ENCODE peak calls at places on chromosomes 16 and 17, in eight cellular contexts. T, E, N, W, A, U, J and H are unnamed samples.

GRCh38 chr17:28846231-28846630 is 3.6 kb upstream of the FAM222B start:
- DNase-seq in T (no peak), E (no peak), N (no peak), W (no peak), A (no peak), U (no peak), J (no peak), H (no peak)

GRCh38 chr16:11743308-11744074 is 834 bp upstream of the TXNDC11 start:
- DNase-seq in T (no peak), E (no peak), N (no peak), W (peak), A (peak), U (peak), J (peak), H (no peak)

GRCh38 chr17:7903154-7904103 is 12.7 kb downstream of the RNF227 start:
- DNase-seq in T (no peak), E (no peak), N (no peak), W (no peak), A (no peak), U (no peak), J (no peak), H (no peak)

GRCh38 chr16:88834670-88835069 is 22.1 kb downstream of the GALNS start:
- DNase-seq in T (no peak), E (no peak), N (no peak), W (no peak), A (no peak), U (no peak), J (no peak), H (no peak)

GRCh38 chr17:1920948-1921351 is 91.1 kb downstream of the RPA1 start:
- DNase-seq in T (no peak), E (peak), N (no peak), W (no peak), A (no peak), U (no peak), J (no peak), H (no peak)

GRCh38 chr17:42891539-42892152 is 9.0 kb upstream of the G6PC1 start:
- DNase-seq in T (peak), E (peak), N (no peak), W (peak), A (no peak), U (no peak), J (no peak), H (no peak)

GRCh38 chr17:45234641-45235040 is 13.0 kb downstream of the FMNL1 start:
- DNase-seq in T (peak), E (no peak), N (no peak), W (no peak), A (no peak), U (peak), J (peak), H (no peak)

GRCh38 chr16:8727857-8728618 is 53.6 kb downstream of the ABAT start:
- DNase-seq in T (no peak), E (no peak), N (no peak), W (no peak), A (no peak), U (no peak), J (no peak), H (no peak)

GRCh38 chr17:80477647-80478478 is 1.5 kb upstream of the NPTX1 start:
- DNase-seq in T (peak), E (no peak), N (no peak), W (peak), A (no peak), U (no peak), J (peak), H (no peak)

GRCh38 chr16:89921131-89921698 is 1.9 kb upstream of the TUBB3 start:
- DNase-seq in T (no peak), E (no peak), N (no peak), W (no peak), A (no peak), U (peak), J (no peak), H (no peak)

GRCh38 chr16:23255000-23255399 is 47.1 kb upstream of the SCNN1B start:
- DNase-seq in T (no peak), E (no peak), N (no peak), W (no peak), A (no peak), U (no peak), J (no peak), H (no peak)

GRCh38 chr17:6070895-6071511 is 824 bp downstream of the WSCD1 start:
- DNase-seq in T (peak), E (no peak), N (no peak), W (peak), A (no peak), U (no peak), J (peak), H (no peak)

GRCh38 chr17:55152236-55152635 is 112.5 kb upstream of the HLF start:
- DNase-seq in T (no peak), E (no peak), N (no peak), W (peak), A (no peak), U (no peak), J (no peak), H (no peak)

GRCh38 chr16:61897657-61898056 is 138.6 kb downstream of the CDH8 start:
- DNase-seq in T (no peak), E (no peak), N (no peak), W (no peak), A (no peak), U (peak), J (no peak), H (no peak)

GRCh38 chr16:87963400-87963799 is 12.2 kb downstream of the BANP start:
- DNase-seq in T (no peak), E (no peak), N (peak), W (peak), A (no peak), U (no peak), J (no peak), H (no peak)

GRCh38 chr16:89557230-89557935 is 3.1 kb upstream of the RPL13 start:
- DNase-seq in T (peak), E (peak), N (no peak), W (peak), A (no peak), U (peak), J (peak), H (no peak)

GRCh38 chr16:1938910-1939309 is 4.1 kb downstream of the MSRB1 start:
- DNase-seq in T (no peak), E (no peak), N (no peak), W (no peak), A (no peak), U (no peak), J (no peak), H (no peak)

GRCh38 chr17:21352981-21353265 is 23.2 kb upstream of the KCNJ12 start:
- DNase-seq in T (no peak), E (no peak), N (no peak), W (no peak), A (no peak), U (no peak), J (no peak), H (no peak)
- TF ChIP-seq CTCF in T (no peak), E (no peak), N (no peak), W (no peak), A (no peak), U (no peak), J (no peak), H (no peak)

DNA sequence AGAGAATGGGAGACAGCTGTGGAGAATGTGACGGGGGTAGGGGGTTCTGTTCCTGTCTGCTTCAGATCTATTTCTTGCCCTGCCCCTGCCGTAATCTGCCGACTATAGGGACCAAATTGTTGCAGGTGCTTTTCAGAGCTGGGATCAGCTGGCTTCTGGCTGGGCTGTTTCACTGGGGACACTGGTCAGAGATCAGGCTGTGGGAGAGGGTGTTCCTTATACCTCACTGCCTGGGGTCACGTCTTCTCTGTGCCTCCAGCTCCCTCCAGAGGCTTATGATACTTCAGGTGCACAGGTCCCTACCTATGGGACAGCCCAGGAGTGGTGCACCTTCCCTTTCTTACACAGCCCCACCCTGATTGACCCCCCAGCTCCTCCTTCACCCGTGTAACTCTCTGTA is 514.9 kb upstream of the GOT2 start:
- DNase-seq in T (peak), E (no peak), N (no peak), W (no peak), A (no peak), U (no peak), J (peak), H (no peak)
- TF ChIP-seq CTCF in T (no peak), E (no peak), N (no peak), W (no peak), A (no peak), U (no peak), J (no peak), H (no peak)

GRCh38 chr17:46273541-46274236 is 21.2 kb upstream of the LRRC37A start:
- DNase-seq in T (no peak), E (no peak), N (no peak), W (no peak), A (no peak), U (no peak), J (no peak), H (no peak)

GRCh38 chr17:46264456-46265198 is 30.3 kb upstream of the LRRC37A start:
- DNase-seq in T (peak), E (no peak), N (peak), W (peak), A (no peak), U (no peak), J (peak), H (peak)

GRCh38 chr17:46274238-46274637 is 20.7 kb upstream of the LRRC37A start:
- DNase-seq in T (no peak), E (no peak), N (no peak), W (no peak), A (no peak), U (no peak), J (no peak), H (no peak)

GRCh38 chr17:46266656-46267544 is 28.0 kb upstream of the LRRC37A start:
- DNase-seq in T (peak), E (peak), N (no peak), W (peak), A (peak), U (peak), J (peak), H (peak)

DNA sequence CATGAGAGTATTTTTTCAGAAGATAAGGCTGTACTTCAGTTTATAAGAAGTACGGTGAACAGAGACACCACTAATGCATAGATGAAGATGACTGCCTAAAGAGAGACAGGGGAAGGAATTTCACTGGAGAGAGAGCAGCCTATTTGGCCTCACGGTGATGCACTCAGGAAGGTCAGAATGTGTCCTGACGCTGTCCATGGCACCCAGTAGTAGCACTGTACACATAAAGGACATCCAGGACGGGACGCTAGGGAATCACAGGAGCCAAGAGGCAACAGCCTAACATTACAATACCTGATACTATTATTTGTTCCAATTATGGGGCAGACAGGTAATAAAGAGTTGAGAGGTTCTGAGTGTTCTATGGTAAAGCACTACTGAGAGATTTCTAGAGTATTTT is 24.9 kb upstream of the LRRC37A start:
- DNase-seq in T (peak), E (no peak), N (no peak), W (no peak), A (no peak), U (no peak), J (no peak), H (no peak)
- TF ChIP-seq CTCF in T (no peak), E (no peak), N (no peak), W (no peak), A (no peak), U (no peak), J (no peak), H (no peak)

GRCh38 chr16:13453938-13454553 is 465.9 kb upstream of the ERCC4 start:
- DNase-seq in T (peak), E (no peak), N (no peak), W (no peak), A (no peak), U (peak), J (peak), H (no peak)
- TF ChIP-seq CTCF in T (no peak), E (peak), N (peak), W (no peak), A (no peak), U (peak), J (peak), H (no peak)

GRCh38 chr16:3457434-3458252 is 14.2 kb downstream of the NAA60 start:
- DNase-seq in T (peak), E (peak), N (no peak), W (peak), A (peak), U (peak), J (peak), H (peak)
- TF ChIP-seq CTCF in T (peak), E (peak), N (peak), W (peak), A (peak), U (peak), J (peak), H (peak)

DNA sequence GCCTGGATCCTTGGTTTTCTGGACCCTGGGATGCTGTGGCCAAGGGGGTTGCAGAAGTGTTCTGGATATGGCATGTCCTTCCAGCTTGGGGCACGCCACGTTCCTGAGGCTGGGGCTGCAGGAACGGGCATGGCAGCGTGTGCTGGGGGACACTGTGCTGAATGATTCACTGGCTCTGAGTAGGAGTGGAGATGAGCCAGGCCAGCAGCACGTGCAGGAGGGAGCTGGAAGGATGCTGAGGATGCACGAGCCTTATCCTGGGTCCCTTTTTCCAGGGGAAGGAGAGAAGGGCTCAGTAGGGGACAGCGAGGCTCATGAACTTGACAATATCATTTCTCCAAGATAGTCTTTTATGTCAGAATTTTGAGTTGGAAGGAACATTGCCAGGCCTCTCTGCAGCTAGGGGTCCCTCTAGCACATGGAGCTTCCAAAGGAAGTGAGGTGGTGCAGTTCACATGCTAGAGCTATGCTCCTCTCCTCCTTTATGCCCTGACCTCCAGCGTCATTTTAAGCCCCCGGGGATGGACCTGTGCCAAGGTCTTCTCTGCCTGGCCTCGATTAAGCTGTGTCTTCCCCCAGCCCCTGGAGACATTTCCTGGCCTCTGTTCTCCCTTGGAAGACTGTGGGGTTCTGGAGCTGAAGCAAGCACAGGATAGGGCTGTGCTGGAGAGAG is 125.9 kb downstream of the OR1D5 start:
- DNase-seq in T (no peak), E (no peak), N (no peak), W (peak), A (no peak), U (no peak), J (no peak), H (no peak)
- TF ChIP-seq CTCF in T (peak), E (peak), N (peak), W (no peak), A (no peak), U (peak), J (no peak), H (peak)

GRCh38 chr16:30660424-30661251 is 2.4 kb downstream of the FBRS start:
- DNase-seq in T (no peak), E (no peak), N (no peak), W (no peak), A (no peak), U (peak), J (no peak), H (no peak)
- TF ChIP-seq CTCF in T (no peak), E (no peak), N (no peak), W (no peak), A (no peak), U (no peak), J (no peak), H (no peak)

GRCh38 chr17:57783338-57783742 is 38.2 kb upstream of the CCDC182 start:
- DNase-seq in T (peak), E (peak), N (no peak), W (peak), A (no peak), U (peak), J (peak), H (no peak)
- TF ChIP-seq CTCF in T (peak), E (peak), N (peak), W (peak), A (no peak), U (peak), J (peak), H (peak)